ENCODE peak calls at places on chromosome 6, in four cellular contexts. S, G, B and W are unnamed samples.

GRCh38 chr6:108944707-108945685 is 96.8 kb downstream of the ARMC2 start:
- DNase-seq in S (no peak), G (no peak), B (no peak), W (no peak)

GRCh38 chr6:166279393-166279679 is 28.9 kb downstream of the PRR18 start:
- DNase-seq in S (no peak), G (no peak), B (no peak), W (no peak)

GRCh38 chr6:46637145-46637544 is 15.5 kb downstream of the CYP39A1 start:
- DNase-seq in S (no peak), G (no peak), B (no peak), W (no peak)

GRCh38 chr6:68895929-68896328 is 260.8 kb downstream of the ADGRB3 start:
- DNase-seq in S (no peak), G (no peak), B (no peak), W (no peak)

GRCh38 chr6:83756565-83756964 is 47.7 kb upstream of the SNAP91 start:
- DNase-seq in S (no peak), G (no peak), B (no peak), W (no peak)

GRCh38 chr6:166697113-166697512 is 70.1 kb upstream of the RPS6KA2 start:
- DNase-seq in S (no peak), G (no peak), B (no peak), W (no peak)

GRCh38 chr6:53066874-53067273 is 1.7 kb downstream of the FBXO9 start:
- DNase-seq in S (no peak), G (no peak), B (no peak), W (no peak)

GRCh38 chr6:105487040-105487787 is 84.3 kb upstream of the PREP start:
- DNase-seq in S (no peak), G (no peak), B (no peak), W (no peak)

GRCh38 chr6:168506460-168506859 is 65.5 kb downstream of the SMOC2 start:
- DNase-seq in S (no peak), G (no peak), B (no peak), W (no peak)

GRCh38 chr6:106377061-106377540 is 16.6 kb downstream of the CRYBG1 start:
- DNase-seq in S (no peak), G (no peak), B (no peak), W (no peak)

GRCh38 chr6:45483501-45483900 is 105.8 kb upstream of the SUPT3H start:
- DNase-seq in S (no peak), G (no peak), B (no peak), W (no peak)

GRCh38 chr6:123288649-123289048 is 292.6 kb downstream of the CLVS2 start:
- DNase-seq in S (no peak), G (no peak), B (no peak), W (no peak)

GRCh38 chr6:104943781-104944180 is 13.1 kb upstream of the LIN28B start:
- DNase-seq in S (no peak), G (no peak), B (no peak), W (no peak)

GRCh38 chr6:7171119-7171518 is 63.4 kb downstream of the RREB1 start:
- DNase-seq in S (no peak), G (no peak), B (no peak), W (no peak)

GRCh38 chr6:134422426-134423231 is 104.7 kb upstream of the SGK1 start:
- DNase-seq in S (no peak), G (no peak), B (no peak), W (no peak)

GRCh38 chr6:139754898-139755754 is 380.7 kb upstream of the CITED2 start:
- DNase-seq in S (no peak), G (no peak), B (no peak), W (no peak)

GRCh38 chr6:84652356-84653026 is 111.9 kb downstream of the TBX18 start:
- DNase-seq in S (no peak), G (no peak), B (no peak), W (no peak)

DNA sequence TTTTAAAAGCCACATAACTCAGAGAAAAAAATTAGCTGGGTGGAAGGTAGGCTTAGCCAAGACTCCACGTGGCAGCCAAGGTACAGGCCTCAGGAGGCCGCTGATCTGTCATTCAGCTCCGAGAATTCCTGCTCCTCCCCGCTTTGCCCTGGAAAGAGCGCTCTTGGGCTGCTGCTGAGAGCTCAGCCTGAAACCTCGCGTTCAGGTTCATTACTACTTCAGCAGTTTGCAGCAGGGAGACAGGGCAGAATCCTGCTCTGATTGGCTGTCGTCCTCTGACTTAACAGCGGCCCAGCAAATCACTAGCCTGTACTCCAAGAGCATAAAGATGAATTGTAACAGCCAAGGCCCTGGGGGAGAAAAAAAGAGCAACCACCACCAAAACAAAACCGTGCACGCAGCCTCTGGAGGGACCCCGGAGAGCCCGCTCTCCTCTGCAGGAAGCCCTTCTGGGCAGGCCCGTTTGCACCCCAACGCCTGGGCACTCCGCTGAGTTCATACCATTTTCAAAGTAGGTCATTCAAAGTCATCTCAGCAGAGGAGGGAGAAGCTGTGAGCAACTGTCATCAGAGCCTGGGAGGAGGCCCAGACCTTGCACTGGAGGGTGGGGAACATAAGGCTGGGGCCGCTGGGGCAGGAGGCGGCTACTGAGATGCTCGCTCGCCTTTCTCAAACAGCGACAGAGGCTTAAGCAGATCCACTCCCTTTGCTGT is 42.2 kb upstream of the ATXN1 start:
- DNase-seq in S (no peak), G (no peak), B (no peak), W (no peak)
- H3K4me3 ChIP-seq in S (no peak), G (no peak), B (no peak), W (peak)

GRCh38 chr6:317452-318144 is 25.3 kb downstream of the DUSP22 start:
- DNase-seq in S (no peak), G (peak), B (no peak), W (peak)
- H3K4me3 ChIP-seq in S (no peak), G (no peak), B (no peak), W (no peak)

GRCh38 chr6:169646906-169647567 is 54.8 kb downstream of the WDR27 start:
- DNase-seq in S (peak), G (peak), B (no peak), W (no peak)
- H3K4me3 ChIP-seq in S (no peak), G (no peak), B (no peak), W (no peak)

GRCh38 chr6:41707565-41708200 is 27.7 kb downstream of the TFEB start:
- DNase-seq in S (peak), G (peak), B (peak), W (no peak)
- H3K4me3 ChIP-seq in S (no peak), G (no peak), B (peak), W (no peak)

GRCh38 chr6:110877154-110877564 is 2.6 kb downstream of the AMD1 start:
- DNase-seq in S (no peak), G (no peak), B (no peak), W (no peak)
- H3K4me3 ChIP-seq in S (peak), G (peak), B (peak), W (peak)

DNA sequence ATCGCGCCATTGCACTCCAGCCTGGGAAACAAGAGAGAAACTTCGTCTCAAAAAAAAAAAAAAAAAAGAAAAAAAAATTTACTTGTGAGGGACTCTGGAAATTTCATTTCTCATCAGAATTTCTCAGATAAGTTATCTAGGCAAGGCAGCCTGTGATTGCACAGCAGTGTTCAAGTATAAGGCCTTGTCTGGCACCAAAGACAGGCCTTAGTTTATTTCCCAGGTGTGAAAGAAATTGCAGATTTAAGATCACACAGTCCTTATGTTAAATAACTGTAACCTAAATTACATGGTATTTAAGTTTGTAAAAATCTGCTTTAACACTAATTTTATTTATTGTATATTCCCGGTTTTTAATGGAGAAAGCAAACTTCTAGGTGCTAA is 34.8 kb downstream of the HFE start:
- DNase-seq in S (no peak), G (no peak), B (no peak), W (no peak)
- H3K4me3 ChIP-seq in S (peak), G (no peak), B (no peak), W (no peak)